ENCODE peak calls at places on chromosome 1, in four cellular contexts. L is hepatocyte, U is GM23338, E is HCT116. Z is an unnamed sample.

GRCh38 chr1:236615399-236616148 is 11.3 kb upstream of the HEATR1 start:
- DNase-seq in U (no peak), L (no peak), E (no peak), Z (no peak)

GRCh38 chr1:56803561-56804156 is 15.5 kb downstream of the FYB2 start:
- DNase-seq in L (peak; percentile 48), E (peak; percentile 46), U (peak; percentile 85), Z (peak; percentile 24)

GRCh38 chr1:228197555-228198147 is 10.2 kb upstream of the OBSCN start:
- DNase-seq in E (no peak), U (no peak), L (no peak), Z (no peak)

GRCh38 chr1:235757697-235758096 is 108.1 kb upstream of the GNG4 start:
- DNase-seq in U (no peak), L (no peak), E (no peak), Z (no peak)

GRCh38 chr1:45785583-45785982 is 17.8 kb upstream of the MAST2 start:
- DNase-seq in L (no peak), U (no peak), E (no peak), Z (peak; percentile 47)

GRCh38 chr1:156510709-156511108 is 10.1 kb upstream of the MEF2D start:
- DNase-seq in U (no peak), E (no peak), L (no peak), Z (no peak)

GRCh38 chr1:26302733-26303405 is 3.6 kb downstream of the UBXN11 start:
- DNase-seq in E (no peak), U (peak; percentile 28), L (no peak), Z (no peak)

GRCh38 chr1:12546771-12547585 is 71.0 kb downstream of the DHRS3 start:
- DNase-seq in E (no peak), L (no peak), U (no peak), Z (no peak)

GRCh38 chr1:192807968-192808587 is 761 bp upstream of the RGS2 start:
- DNase-seq in U (peak; percentile 47), L (peak; percentile 39), E (no peak), Z (no peak)

GRCh38 chr1:241990040-241990439 is 8.9 kb downstream of the MAP1LC3C start:
- DNase-seq in E (peak; percentile 76), U (peak; percentile 47), L (peak; percentile 65), Z (no peak)

GRCh38 chr1:193392686-193393085 is 206.3 kb upstream of the B3GALT2 start:
- DNase-seq in E (no peak), U (peak; percentile 29), L (no peak), Z (peak; percentile 14)

GRCh38 chr1:185565314-185565713 is 168.9 kb upstream of the HMCN1 start:
- DNase-seq in L (peak; percentile 25), U (no peak), E (no peak), Z (no peak)

GRCh38 chr1:39115271-39116110 is 89.0 kb upstream of the MACF1 start:
- DNase-seq in U (no peak), E (no peak), L (no peak), Z (no peak)

GRCh38 chr1:244231193-244231571 is 180.1 kb downstream of the ZBTB18 start:
- DNase-seq in E (no peak), U (peak; percentile 3), L (no peak), Z (no peak)

GRCh38 chr1:175715791-175716190 is 27.6 kb downstream of the TNR start:
- DNase-seq in E (no peak), L (no peak), U (no peak), Z (no peak)

GRCh38 chr1:114353233-114353632 is 157.8 kb downstream of the TRIM33 start:
- DNase-seq in E (no peak), L (peak; percentile 64), U (peak; percentile 38), Z (peak; percentile 5)

GRCh38 chr1:177424746-177425145 is 254.0 kb downstream of the BRINP2 start:
- DNase-seq in E (no peak), U (no peak), L (no peak), Z (no peak)

GRCh38 chr1:83064589-83065242 is 934.2 kb downstream of the TTLL7 start:
- DNase-seq in U (no peak), E (no peak), L (no peak), Z (no peak)

GRCh38 chr1:157193702-157194391 is 55.7 kb upstream of the ETV3 start:
- DNase-seq in E (peak; percentile 57), U (peak; percentile 91), L (peak; percentile 86), Z (peak; percentile 62)

GRCh38 chr1:213492161-213493041 is 441.4 kb downstream of the RPS6KC1 start:
- DNase-seq in L (no peak), E (no peak), U (no peak), Z (no peak)

DNA sequence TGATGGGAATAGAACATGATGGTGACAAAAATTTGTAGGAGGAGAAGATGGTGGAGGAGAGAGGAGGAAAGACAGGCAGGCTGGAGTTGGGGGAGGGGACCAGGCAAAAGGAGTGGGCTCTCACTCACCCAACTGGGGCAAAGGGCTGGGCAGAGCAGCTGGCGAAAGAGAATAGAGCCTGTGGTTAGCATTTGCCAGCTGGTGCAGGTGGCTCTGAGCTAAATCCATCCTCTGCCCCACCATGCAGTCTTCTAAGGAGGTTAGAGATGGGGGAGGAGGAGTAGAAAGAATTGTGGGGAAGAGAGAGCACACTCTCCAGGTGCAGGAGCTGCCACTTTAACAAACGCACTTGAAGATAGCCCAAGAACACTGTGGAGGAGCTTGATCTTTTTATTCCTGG is 27.6 kb upstream of the SLAMF1 start:
- DNase-seq in E (no peak), L (no peak), U (no peak), Z (peak; percentile 96)
- TF ChIP-seq EZH2phosphoT487 in E (no peak), L (no peak), U (no peak), Z (no peak)

GRCh38 chr1:246971322-246971721 is 36.5 kb downstream of the ZNF695 start:
- DNase-seq in L (peak; percentile 63), E (no peak), U (peak; percentile 74), Z (peak; percentile 40)
- TF ChIP-seq CTCF in L (peak; percentile 52), E (peak; percentile 71), U (peak; percentile 68), Z (peak; percentile 75)

GRCh38 chr1:99818063-99818699 is 32.0 kb upstream of the AGL start:
- DNase-seq in L (no peak), U (no peak), E (no peak), Z (no peak)

GRCh38 chr1:99816656-99817055 is 33.5 kb upstream of the AGL start:
- DNase-seq in E (no peak), L (no peak), U (no peak), Z (no peak)

GRCh38 chr1:99811747-99812146 is 38.4 kb upstream of the AGL start:
- DNase-seq in U (no peak), E (no peak), L (no peak), Z (no peak)

GRCh38 chr1:99811075-99811474 is 39.1 kb upstream of the AGL start:
- DNase-seq in E (no peak), L (no peak), U (no peak), Z (no peak)

GRCh38 chr1:99814373-99814900 is 35.7 kb upstream of the AGL start:
- DNase-seq in E (no peak), U (no peak), L (no peak), Z (no peak)
- H2AFZ ChIP-seq in E (no peak overlapping the region), U (peak overlapping the region; percentile 92), L (no peak overlapping the region), Z (no peak overlapping the region)

GRCh38 chr1:117591248-117591647 is 14.6 kb upstream of the TENT5C start:
- DNase-seq in U (no peak), E (no peak), L (no peak), Z (no peak)

GRCh38 chr1:117587479-117588356 is 18.1 kb upstream of the TENT5C start:
- DNase-seq in U (no peak), L (no peak), E (no peak), Z (no peak)

GRCh38 chr1:117589531-117589930 is 16.3 kb upstream of the TENT5C start:
- DNase-seq in E (no peak), U (no peak), L (no peak), Z (no peak)

GRCh38 chr1:117592155-117592554 is 13.7 kb upstream of the TENT5C start:
- DNase-seq in L (no peak), U (no peak), E (no peak), Z (no peak)

DNA sequence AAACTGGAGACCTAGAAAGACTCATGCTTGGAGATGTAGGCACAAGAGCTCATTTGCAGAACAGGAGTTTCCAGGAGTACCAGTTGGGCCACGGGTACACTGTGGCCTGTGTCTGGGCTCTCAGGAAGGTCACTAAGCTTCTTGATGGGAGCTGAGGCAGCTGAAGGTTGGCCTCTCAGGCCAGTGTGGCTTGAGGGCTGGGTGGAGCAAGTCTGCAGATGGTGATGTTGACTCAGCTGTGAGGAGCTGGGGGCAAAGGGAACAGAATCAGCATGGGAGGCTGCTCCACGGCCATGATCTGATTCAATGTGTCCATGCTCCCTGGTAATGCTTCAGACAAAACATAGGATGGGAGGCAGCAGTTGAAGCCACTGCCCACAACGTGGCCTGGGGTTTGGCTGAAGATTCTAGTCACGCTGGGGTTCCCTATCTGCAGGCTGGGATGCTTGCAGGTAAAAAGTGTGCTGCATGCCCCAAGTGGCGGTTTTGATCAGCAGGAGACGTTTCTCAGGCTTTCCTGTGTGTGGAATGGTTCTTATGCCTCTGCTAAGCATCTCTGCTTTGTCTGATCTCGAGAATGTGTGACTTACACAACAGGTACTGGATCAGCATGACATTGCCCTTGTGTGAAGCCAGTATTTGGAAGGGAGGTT is 15.4 kb upstream of the TENT5C start:
- DNase-seq in E (no peak), U (peak; percentile 44), L (no peak), Z (peak; percentile 25)
- TF ChIP-seq EZH2phosphoT487 in E (no peak), U (no peak), L (no peak), Z (no peak)

GRCh38 chr1:226607821-226608220 is 59.3 kb downstream of the STUM start:
- DNase-seq in L (no peak), U (no peak), E (no peak), Z (no peak)

GRCh38 chr1:226610671-226611070 is 62.1 kb downstream of the STUM start:
- DNase-seq in U (no peak), E (no peak), L (no peak), Z (no peak)

GRCh38 chr1:226609836-226610455 is 61.4 kb downstream of the STUM start:
- DNase-seq in L (no peak), U (no peak), E (no peak), Z (no peak)

GRCh38 chr1:226607268-226607660 is 58.7 kb downstream of the STUM start:
- DNase-seq in U (no peak), E (no peak), L (no peak), Z (no peak)

GRCh38 chr1:226608699-226609505 is 60.3 kb downstream of the STUM start:
- DNase-seq in L (peak; percentile 83), E (peak; percentile 51), U (peak; percentile 91), Z (peak; percentile 80)
- TF ChIP-seq CTCF in L (peak; percentile 82), E (peak; percentile 88), U (peak; percentile 97), Z (peak; percentile 97)

DNA sequence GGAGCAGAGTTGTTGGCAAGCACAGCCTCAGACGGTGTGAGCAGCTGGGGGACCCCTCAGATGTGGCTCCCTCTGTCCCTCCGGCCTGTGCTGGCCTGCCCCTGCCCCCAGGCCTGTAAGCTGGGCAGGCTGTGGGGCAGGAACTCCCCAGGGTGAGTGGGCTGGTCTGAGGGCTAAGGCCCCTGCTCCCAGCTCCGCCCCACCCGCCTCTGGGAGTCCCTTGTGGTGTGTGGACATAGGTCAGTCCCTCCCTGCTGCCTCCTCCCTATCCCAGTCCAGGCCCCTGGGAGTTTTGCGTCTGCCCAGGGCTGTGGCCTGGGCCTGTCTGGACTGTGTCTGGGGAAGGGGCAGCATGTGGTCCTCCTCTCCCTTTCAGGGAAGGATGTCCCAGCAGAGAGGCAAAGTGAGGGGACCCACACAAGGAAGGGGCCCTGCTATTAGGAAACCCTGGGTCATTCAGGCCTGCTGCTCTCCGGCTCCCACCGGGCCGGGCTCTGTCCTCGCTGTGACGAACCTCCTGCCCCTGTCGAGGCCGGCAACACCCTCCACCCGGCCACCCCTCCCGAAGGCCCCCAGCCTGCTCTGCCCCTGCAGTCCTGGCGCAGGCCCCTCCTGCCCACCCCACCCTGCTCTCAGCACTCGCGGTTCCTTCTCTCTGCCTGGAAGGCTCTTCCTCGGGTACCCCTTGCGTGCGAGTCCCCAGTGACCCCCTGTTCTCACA is 3.5 kb upstream of the VWA1 start:
- DNase-seq in L (peak; percentile 84), E (no peak), U (no peak), Z (no peak)
- H2AFZ ChIP-seq in L (peak overlapping the region; percentile 35), E (no peak overlapping the region), U (no peak overlapping the region), Z (no peak overlapping the region)

GRCh38 chr1:28354121-28354520 is 15.4 kb upstream of the PHACTR4 start:
- DNase-seq in L (no peak), E (no peak), U (no peak), Z (no peak)
- TF ChIP-seq EZH2phosphoT487 in L (no peak), E (no peak), U (no peak), Z (no peak)

Z was measured in OCI-LY7.